ENCODE peak calls at places on chromosomes 3 and 15, in seven cellular contexts. B is trophoblast cell, N is neuronal stem cell, X is HepG2, H is GM23248, K is cardiac muscle cell, S is transverse colon. V is an unnamed sample.

GRCh38 chr15:48800811-48801460 is 9.9 kb downstream of the CEP152 start:
- DNase-seq in N (no peak), X (peak; percentile 26), K (no peak), H (peak; percentile 59), S (no peak), B (no peak), V (no peak)

GRCh38 chr3:30864158-30864557 is 30.3 kb downstream of the GADL1 start:
- DNase-seq in N (no peak), B (no peak), K (no peak), H (no peak), S (no peak), X (no peak), V (no peak)

GRCh38 chr3:8816106-8816505 is 46.7 kb upstream of the OXTR start:
- DNase-seq in N (no peak), B (no peak), X (no peak), H (no peak), K (no peak), S (no peak), V (no peak)

GRCh38 chr3:188929138-188929537 is 242.6 kb upstream of the TPRG1 start:
- DNase-seq in N (no peak), S (no peak), X (peak; percentile 35), H (no peak), B (no peak), K (peak; percentile 36), V (no peak)

GRCh38 chr3:167684389-167684993 is 30.7 kb upstream of the WDR49 start:
- DNase-seq in K (peak; percentile 81), N (peak; percentile 59), B (peak; percentile 75), S (no peak), X (peak; percentile 64), H (peak; percentile 63), V (peak; percentile 41)

GRCh38 chr15:58551764-58552504 is 120.1 kb downstream of the LIPC start:
- DNase-seq in H (peak; percentile 94), X (peak; percentile 94), S (peak; percentile 82), K (no peak), B (peak; percentile 55), N (no peak), V (no peak)

GRCh38 chr15:56327721-56328502 is 37.3 kb upstream of the TEX9 start:
- DNase-seq in H (peak; percentile 17), N (no peak), K (no peak), X (no peak), S (no peak), B (peak; percentile 50), V (no peak)

GRCh38 chr3:28139967-28140634 is 101.3 kb upstream of the CMC1 start:
- DNase-seq in N (no peak), K (no peak), B (no peak), S (no peak), X (peak; percentile 73), H (peak; percentile 12), V (no peak)

GRCh38 chr3:66279168-66279567 is 58.4 kb downstream of the SLC25A26 start:
- DNase-seq in N (no peak), B (no peak), S (no peak), K (no peak), X (no peak), H (no peak), V (no peak)

GRCh38 chr3:194134757-194135515 is 1.0 kb upstream of the HES1 start:
- DNase-seq in X (peak; percentile 93), B (peak; percentile 85), H (peak; percentile 98), N (peak; percentile 92), S (peak; percentile 93), K (peak; percentile 93), V (no peak)

GRCh38 chr3:62527484-62527883 is 154.1 kb upstream of the FEZF2 start:
- DNase-seq in S (no peak), X (no peak), K (no peak), N (no peak), B (no peak), H (peak; percentile 60), V (no peak)

GRCh38 chr3:58609990-58610389 is 32.8 kb upstream of the FAM107A start:
- DNase-seq in H (peak; percentile 37), X (no peak), B (no peak), K (no peak), S (no peak), N (no peak), V (no peak)

GRCh38 chr3:71415708-71416108 is 167.8 kb downstream of the FOXP1 start:
- DNase-seq in S (no peak), H (no peak), X (peak; percentile 84), K (no peak), N (no peak), B (no peak), V (no peak)

GRCh38 chr15:42876224-42876623 is 44.4 kb downstream of the TTBK2 start:
- DNase-seq in X (no peak), S (no peak), B (no peak), N (no peak), K (no peak), H (no peak), V (no peak)

GRCh38 chr3:134494539-134494938 is 8.7 kb downstream of the CEP63 start:
- DNase-seq in X (no peak), N (no peak), B (no peak), S (no peak), K (no peak), H (no peak), V (no peak)

GRCh38 chr15:67290319-67290718 is 35.7 kb downstream of the IQCH start:
- DNase-seq in N (no peak), X (no peak), H (peak; percentile 66), S (no peak), B (peak; percentile 20), K (no peak), V (no peak)

GRCh38 chr3:156461889-156462288 is 93.0 kb downstream of the SSR3 start:
- DNase-seq in S (no peak), X (no peak), H (no peak), B (no peak), K (no peak), N (no peak), V (no peak)

GRCh38 chr3:156459434-156459833 is 95.5 kb downstream of the SSR3 start:
- DNase-seq in H (no peak), B (no peak), K (no peak), X (no peak), S (no peak), N (no peak), V (no peak)

GRCh38 chr3:156460206-156460609 is 94.7 kb downstream of the SSR3 start:
- DNase-seq in N (no peak), B (no peak), X (no peak), S (no peak), K (no peak), H (no peak), V (no peak)

GRCh38 chr3:156455839-156456238 is 99.1 kb downstream of the SSR3 start:
- DNase-seq in X (peak; percentile 44), H (no peak), N (peak; percentile 11), B (no peak), K (no peak), S (no peak), V (no peak)

DNA sequence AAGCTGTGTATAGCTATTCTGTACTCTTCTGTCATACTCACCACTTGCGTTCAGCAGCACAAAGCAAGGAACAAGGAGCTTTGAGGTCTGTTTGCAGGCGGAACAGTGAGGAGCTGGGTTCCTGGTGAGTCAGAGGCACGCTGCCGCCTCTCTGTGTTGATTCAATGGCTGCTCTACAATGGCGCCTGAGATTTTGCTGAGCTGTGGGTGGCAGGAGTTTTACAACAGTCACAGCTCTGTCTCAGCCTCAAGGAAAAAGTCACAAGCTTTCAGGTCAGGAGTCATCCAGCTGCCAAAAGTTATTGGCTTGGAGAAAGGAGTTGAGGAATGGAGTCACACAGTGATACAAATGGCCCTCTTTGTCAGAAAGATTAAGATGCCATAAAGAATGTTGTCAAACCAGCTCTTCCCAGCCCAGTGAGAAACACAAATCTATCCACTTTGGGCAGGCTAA is 98.1 kb downstream of the SSR3 start:
- DNase-seq in X (peak; percentile 2), S (no peak), H (no peak), K (no peak), B (peak; percentile 75), N (peak; percentile 51), V (no peak)
- H3K27ac ChIP-seq in X (no peak overlapping the region), S (no peak overlapping the region), H (no peak overlapping the region), K (no peak overlapping the region), B (peak overlapping the region; percentile 79), N (no peak overlapping the region), V (no peak overlapping the region)

GRCh38 chr3:129555616-129556357 is 12.8 kb downstream of the H1-8 start:
- DNase-seq in X (no peak), N (no peak), K (no peak), B (no peak), S (no peak), H (no peak), V (no peak)

GRCh38 chr3:129556358-129556695 is 13.4 kb downstream of the H1-8 start:
- DNase-seq in H (no peak), N (no peak), X (no peak), K (no peak), B (no peak), S (no peak), V (no peak)

GRCh38 chr3:129554356-129555120 is 11.6 kb downstream of the H1-8 start:
- DNase-seq in X (no peak), N (no peak), S (no peak), B (no peak), K (peak; percentile 55), H (no peak), V (no peak)

GRCh38 chr3:129553771-129554170 is 10.8 kb downstream of the H1-8 start:
- DNase-seq in X (no peak), B (no peak), N (no peak), H (no peak), S (no peak), K (no peak), V (no peak)

DNA sequence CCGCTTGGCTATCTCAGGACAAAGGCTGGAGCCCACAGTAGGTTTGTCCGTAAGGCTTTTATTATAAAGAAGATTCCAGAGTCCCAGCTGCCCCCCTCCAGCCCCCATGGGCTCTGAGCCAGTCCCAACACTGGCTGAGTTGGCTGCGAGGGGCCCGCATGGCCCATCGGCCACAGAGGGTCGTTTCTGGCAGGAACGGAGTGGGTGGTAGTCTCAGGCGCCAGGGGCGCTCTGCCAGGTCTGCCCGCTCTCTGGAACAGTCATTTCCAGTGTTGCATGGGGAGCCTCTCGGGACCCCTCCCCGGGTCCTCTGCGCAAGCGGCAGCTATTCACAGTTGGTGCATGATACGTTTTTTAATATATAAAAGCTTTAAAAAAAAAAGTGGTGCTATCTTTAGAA is 12.2 kb downstream of the H1-8 start:
- DNase-seq in X (no peak), K (no peak), B (no peak), S (no peak), N (no peak), H (no peak), V (no peak)
- H3K4me1 ChIP-seq in X (peaks cover 50% of the 10 kb centered on the region), K (peaks cover 55% of the 10 kb centered on the region), B (peaks cover 9% of the 10 kb centered on the region), S (no peaks in the 10 kb centered on the region), N (peaks cover 35% of the 10 kb centered on the region), H (peaks cover 24% of the 10 kb centered on the region), V (peaks cover 4% of the 10 kb centered on the region)

GRCh38 chr15:98017150-98017964 is 56.9 kb downstream of the ARRDC4 start:
- DNase-seq in N (no peak), B (no peak), X (no peak), H (no peak), S (no peak), K (no peak), V (no peak)
- H3K27me3 ChIP-seq in N (no peaks in the 10 kb centered on the region), B (no peaks in the 10 kb centered on the region), X (no peaks in the 10 kb centered on the region), H (peaks cover 6% of the 10 kb centered on the region), S (no peaks in the 10 kb centered on the region), K (peaks cover 10% of the 10 kb centered on the region), V (no peaks in the 10 kb centered on the region)

DNA sequence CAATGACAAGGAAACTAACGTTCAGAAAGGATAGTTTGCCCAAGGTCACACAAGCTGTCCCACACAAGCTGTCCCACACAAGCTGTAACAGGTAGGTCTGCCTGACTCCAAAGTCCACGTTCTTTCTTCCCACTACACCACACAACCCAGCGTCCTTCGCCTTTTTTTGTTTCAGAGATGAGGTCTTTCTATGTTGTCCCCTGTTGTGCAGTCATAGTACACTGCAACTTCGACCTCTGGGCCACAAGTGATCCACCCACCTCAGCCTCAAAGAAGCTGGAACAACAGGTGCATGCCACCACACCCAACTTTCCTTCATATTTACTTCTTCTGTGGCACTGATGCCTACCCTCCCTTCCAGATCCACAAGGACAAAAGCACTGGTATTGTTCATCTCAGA is 21.4 kb downstream of the MB21D2 start:
- DNase-seq in B (no peak), S (no peak), K (no peak), H (no peak), X (peak; percentile 63), N (no peak), V (no peak)
- H3K27ac ChIP-seq in B (no peak overlapping the region), S (no peak overlapping the region), K (no peak overlapping the region), H (no peak overlapping the region), X (peak overlapping the region; percentile 59), N (no peak overlapping the region), V (no peak overlapping the region)